ENCODE peak calls at places on chromosomes 2 and 18, in ten cellular contexts. U is SK-N-MC, D is HL-60, V is HCT116, P is GM12892, W is Panc1, J is upper lobe of left lung, K is GM12891, H is stomach, T is endothelial cell of umbilical vein. F is an unnamed sample.

GRCh38 chr2:123953848-123954247 is 71.2 kb upstream of the CNTNAP5 start:
- DNase-seq in U (no peak), D (no peak), V (no peak), P (no peak), W (no peak), J (no peak), K (no peak), H (no peak), T (no peak), F (no peak)

GRCh38 chr2:8380026-8380425 is 301.8 kb upstream of the ID2 start:
- DNase-seq in U (no peak), D (no peak), V (no peak), P (no peak), W (no peak), J (no peak), K (no peak), H (no peak), T (no peak), F (no peak)

GRCh38 chr2:98569197-98569793 is 39.0 kb downstream of the COA5 start:
- DNase-seq in U (no peak), D (peak), V (peak), P (peak), W (no peak), J (peak), K (peak), H (peak), T (peak), F (no peak)

GRCh38 chr2:33645861-33646260 is 46.8 kb upstream of the FAM98A start:
- DNase-seq in U (no peak), D (no peak), V (no peak), P (no peak), W (no peak), J (no peak), K (no peak), H (no peak), T (no peak), F (no peak)

GRCh38 chr18:37541517-37541916 is 24.1 kb downstream of the CELF4 start:
- DNase-seq in U (no peak), D (no peak), V (no peak), P (no peak), W (no peak), J (no peak), K (no peak), H (no peak), T (no peak), F (no peak)

GRCh38 chr2:100140582-100140981 is 1.8 kb downstream of the AFF3 start:
- DNase-seq in U (no peak), D (peak), V (no peak), P (no peak), W (no peak), J (no peak), K (no peak), H (no peak), T (no peak), F (no peak)

GRCh38 chr18:45658756-45659155 is 43.5 kb downstream of the SLC14A2 start:
- DNase-seq in U (no peak), D (no peak), V (no peak), P (no peak), W (no peak), J (no peak), K (no peak), H (no peak), T (peak), F (no peak)

GRCh38 chr18:3593381-3593903 is 143.5 kb downstream of the TGIF1 start:
- DNase-seq in U (no peak), D (no peak), V (no peak), P (no peak), W (no peak), J (no peak), K (no peak), H (no peak), T (no peak), F (peak)

GRCh38 chr2:33160217-33160616 is 213.5 kb downstream of the LTBP1 start:
- DNase-seq in U (no peak), D (no peak), V (no peak), P (no peak), W (no peak), J (no peak), K (no peak), H (no peak), T (no peak), F (no peak)

GRCh38 chr2:134207589-134208209 is 46.2 kb upstream of the MGAT5 start:
- DNase-seq in U (no peak), D (peak), V (peak), P (no peak), W (peak), J (no peak), K (no peak), H (peak), T (peak), F (peak)

GRCh38 chr2:33371304-33372090 is 105.0 kb upstream of the RASGRP3 start:
- DNase-seq in U (no peak), D (no peak), V (no peak), P (no peak), W (no peak), J (no peak), K (no peak), H (no peak), T (no peak), F (no peak)

GRCh38 chr2:58702302-58702696 is 461.2 kb upstream of the FANCL start:
- DNase-seq in U (no peak), D (no peak), V (no peak), P (no peak), W (no peak), J (no peak), K (no peak), H (no peak), T (peak), F (no peak)

GRCh38 chr2:120624738-120625446 is 110.8 kb upstream of the GLI2 start:
- DNase-seq in U (no peak), D (no peak), V (no peak), P (no peak), W (no peak), J (no peak), K (no peak), H (no peak), T (no peak), F (no peak)

GRCh38 chr2:23134726-23135125 is 250.3 kb upstream of the KLHL29 start:
- DNase-seq in U (no peak), D (no peak), V (no peak), P (no peak), W (no peak), J (no peak), K (no peak), H (no peak), T (no peak), F (no peak)

GRCh38 chr2:216179015-216179414 is 69.9 kb downstream of the XRCC5 start:
- DNase-seq in U (no peak), D (no peak), V (no peak), P (no peak), W (no peak), J (no peak), K (no peak), H (no peak), T (no peak), F (no peak)

GRCh38 chr2:26988165-26988879 is 17.9 kb downstream of the MAPRE3 start:
- DNase-seq in U (no peak), D (no peak), V (no peak), P (no peak), W (no peak), J (no peak), K (no peak), H (no peak), T (no peak), F (no peak)
- TF ChIP-seq POLR2AphosphoS5 in U (no peak), D (no peak), V (no peak), P (no peak), W (no peak), J (no peak), K (no peak), H (no peak), T (no peak), F (no peak)

DNA sequence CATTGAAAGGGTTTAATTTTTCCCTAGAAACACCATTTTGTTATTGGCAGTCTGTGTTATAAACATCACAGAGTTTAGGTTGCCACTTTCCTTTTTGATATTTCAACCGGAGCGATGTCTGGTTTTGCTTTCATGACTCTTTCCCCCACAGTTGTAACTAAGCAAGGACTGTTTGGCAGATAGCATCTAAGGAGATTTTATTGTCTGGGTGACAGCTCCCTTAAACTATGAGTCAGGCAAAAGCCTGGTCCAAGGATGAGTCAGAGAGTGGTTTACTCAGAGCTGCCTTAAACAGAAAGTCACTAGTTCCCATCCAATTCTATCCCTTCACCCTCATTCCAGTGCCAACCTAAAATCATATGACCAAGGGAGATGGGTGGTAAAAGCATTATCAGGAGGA is 341.6 kb upstream of the VWC2L start:
- DNase-seq in U (no peak), D (no peak), V (peak), P (no peak), W (peak), J (no peak), K (no peak), H (no peak), T (peak), F (peak)
- TF ChIP-seq POLR2AphosphoS5 in U (no peak), D (no peak), V (no peak), P (no peak), W (no peak), J (no peak), K (no peak), H (no peak), T (no peak), F (peak)

GRCh38 chr18:74499633-74500032 is 3.5 kb downstream of the CNDP2 start:
- DNase-seq in U (no peak), D (peak), V (no peak), P (no peak), W (no peak), J (no peak), K (peak), H (peak), T (no peak), F (peak)
- TF ChIP-seq POLR2AphosphoS5 in U (no peak), D (no peak), V (no peak), P (no peak), W (no peak), J (peak), K (peak), H (peak), T (no peak), F (peak)

DNA sequence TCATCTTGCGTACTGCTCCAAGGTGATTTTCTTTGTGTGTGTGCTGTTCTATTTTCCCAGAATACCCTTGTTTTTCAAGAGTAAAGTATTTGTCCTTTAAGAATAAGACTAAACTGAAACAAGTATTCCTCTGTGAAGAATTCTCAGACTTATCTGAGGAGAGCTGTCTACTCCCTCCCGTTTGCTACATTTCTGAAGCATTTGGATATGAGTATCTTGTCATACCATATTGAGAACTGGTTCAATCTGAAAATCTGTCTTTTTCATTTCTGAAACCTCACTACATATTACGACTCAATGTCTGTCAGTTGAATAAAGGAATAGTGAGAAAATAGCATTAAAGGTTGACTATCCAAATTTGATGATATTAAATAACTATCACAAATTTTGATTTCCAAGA is 159.4 kb downstream of the PMAIP1 start:
- DNase-seq in U (no peak), D (no peak), V (no peak), P (no peak), W (no peak), J (no peak), K (no peak), H (no peak), T (no peak), F (no peak)
- TF ChIP-seq POLR2AphosphoS5 in U (no peak), D (no peak), V (no peak), P (no peak), W (no peak), J (no peak), K (no peak), H (no peak), T (no peak), F (no peak)

GRCh38 chr18:49168970-49169619 is 218.3 kb upstream of the SMAD7 start:
- DNase-seq in U (no peak), D (no peak), V (no peak), P (no peak), W (no peak), J (no peak), K (no peak), H (peak), T (no peak), F (no peak)

GRCh38 chr18:49167084-49167483 is 216.3 kb upstream of the SMAD7 start:
- DNase-seq in U (no peak), D (no peak), V (no peak), P (no peak), W (no peak), J (no peak), K (no peak), H (no peak), T (no peak), F (no peak)

GRCh38 chr18:49166327-49166726 is 215.6 kb upstream of the SMAD7 start:
- DNase-seq in U (no peak), D (no peak), V (no peak), P (no peak), W (no peak), J (no peak), K (no peak), H (no peak), T (no peak), F (no peak)

GRCh38 chr18:49170145-49170544 is 219.4 kb upstream of the SMAD7 start:
- DNase-seq in U (no peak), D (no peak), V (no peak), P (no peak), W (no peak), J (no peak), K (no peak), H (no peak), T (no peak), F (no peak)

GRCh38 chr18:49168281-49168680 is 217.5 kb upstream of the SMAD7 start:
- DNase-seq in U (no peak), D (no peak), V (no peak), P (no peak), W (no peak), J (no peak), K (no peak), H (no peak), T (no peak), F (no peak)
- TF ChIP-seq POLR2AphosphoS5 in U (no peak), D (no peak), V (no peak), P (no peak), W (no peak), J (no peak), K (no peak), H (no peak), T (no peak), F (no peak)

GRCh38 chr2:176188218-176188968 is at the start of gene HOXD1:
- DNase-seq in U (no peak), D (no peak), V (no peak), P (peak), W (no peak), J (peak), K (no peak), H (no peak), T (peak), F (peak)
- TF ChIP-seq POLR2AphosphoS5 in U (no peak), D (no peak), V (no peak), P (no peak), W (no peak), J (no peak), K (no peak), H (no peak), T (peak), F (no peak)

DNA sequence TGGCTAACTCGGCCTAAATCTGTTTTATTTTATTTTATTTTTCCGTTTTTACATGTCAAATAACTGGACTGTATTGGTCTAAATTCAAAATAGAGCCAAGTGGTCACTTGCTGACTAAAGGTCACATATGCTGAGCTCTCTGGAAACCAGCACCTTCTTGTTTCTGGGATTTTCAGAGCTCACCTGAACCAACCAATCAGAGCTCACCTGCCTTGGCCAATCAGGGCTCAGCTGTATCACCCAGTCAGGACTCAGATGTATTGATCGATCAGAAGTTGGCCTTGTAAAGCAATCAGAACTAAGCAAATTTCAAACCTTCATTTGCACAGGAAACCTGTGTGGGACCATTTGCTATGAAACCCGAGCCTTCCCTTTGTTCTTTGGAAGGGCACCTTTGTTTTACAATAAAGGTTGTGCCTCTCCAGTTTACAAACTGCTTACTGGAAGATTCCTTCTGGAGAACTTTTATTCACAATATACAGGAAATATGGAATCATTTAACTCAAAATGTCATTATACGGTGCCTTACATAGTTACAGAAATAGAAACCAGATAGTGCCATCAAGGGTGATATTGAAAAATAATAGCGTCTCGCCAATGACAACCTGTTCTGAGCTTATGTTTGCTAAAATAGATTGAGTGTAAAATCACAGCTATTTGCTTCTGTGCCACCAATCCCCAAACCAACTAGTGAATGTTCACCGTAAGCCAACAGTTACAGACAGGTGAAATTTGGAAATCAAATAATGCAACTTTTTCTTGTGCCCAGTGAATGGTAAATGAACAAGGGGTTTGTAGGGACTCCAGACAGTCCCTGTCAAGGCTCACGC is 17.3 kb upstream of the PSD4 start:
- DNase-seq in U (no peak), D (no peak), V (peak), P (no peak), W (no peak), J (no peak), K (no peak), H (no peak), T (no peak), F (no peak)
- TF ChIP-seq POLR2AphosphoS5 in U (no peak), D (no peak), V (peak), P (no peak), W (no peak), J (no peak), K (no peak), H (no peak), T (no peak), F (no peak)

GRCh38 chr18:43719264-43719795 is 442.0 kb upstream of the SYT4 start:
- DNase-seq in U (no peak), D (no peak), V (no peak), P (no peak), W (no peak), J (no peak), K (no peak), H (no peak), T (no peak), F (no peak)
- TF ChIP-seq POLR2AphosphoS5 in U (no peak), D (no peak), V (no peak), P (no peak), W (no peak), J (no peak), K (no peak), H (no peak), T (no peak), F (no peak)

F was measured in prostate gland.